ENCODE peak calls at places on chromosome 3, in eight cellular contexts. P is stomach, B is ureter, E is NCI-H1092, J is adipocyte, S is AG20443, L is NCI-H187, D is memory B cell. X is an unnamed sample.
A peak's percentile ranks its signal among the peaks of the same experiment; 100 is the strongest.

GRCh38 chr3:12803371-12803770 is 6.9 kb downstream of the CAND2 start:
- DNase-seq in J (no peak), S (no peak), E (no peak), B (no peak), P (no peak), D (no peak), L (no peak), X (no peak)

GRCh38 chr3:17234382-17234781 is 349.6 kb downstream of the PLCL2 start:
- DNase-seq in J (no peak), B (no peak), P (no peak), S (no peak), E (no peak), D (no peak), L (no peak), X (no peak)

GRCh38 chr3:71873093-71873611 is 88.2 kb upstream of the PROK2 start:
- DNase-seq in B (no peak), L (no peak), D (no peak), E (no peak), J (no peak), S (no peak), P (no peak), X (no peak)

GRCh38 chr3:190175490-190175889 is 54.8 kb upstream of the P3H2 start:
- DNase-seq in E (no peak), B (no peak), J (no peak), P (no peak), L (no peak), D (no peak), S (peak; percentile 32), X (no peak)

GRCh38 chr3:187753516-187753915 is 8.2 kb upstream of the BCL6 start:
- DNase-seq in S (no peak), D (no peak), P (no peak), B (no peak), L (no peak), E (no peak), J (no peak), X (no peak)

GRCh38 chr3:112231727-112232126 is 62.3 kb downstream of the SLC9C1 start:
- DNase-seq in P (no peak), L (no peak), E (no peak), J (no peak), D (no peak), S (no peak), B (no peak), X (no peak)

GRCh38 chr3:162738778-162739177 is 1242.2 kb downstream of the OTOL1 start:
- DNase-seq in D (no peak), P (no peak), E (no peak), S (no peak), L (no peak), B (no peak), J (peak; percentile 22), X (no peak)

GRCh38 chr3:38634133-38634532 is 15.4 kb downstream of the SCN5A start:
- DNase-seq in S (peak; percentile 55), B (no peak), D (no peak), L (no peak), E (no peak), J (no peak), P (no peak), X (no peak)

GRCh38 chr3:140628606-140629005 is 49.3 kb upstream of the TRIM42 start:
- DNase-seq in P (no peak), D (no peak), E (no peak), L (no peak), B (no peak), J (no peak), S (no peak), X (no peak)

GRCh38 chr3:83843716-83844115 is 1115.1 kb upstream of the CADM2 start:
- DNase-seq in P (no peak), S (no peak), J (no peak), E (no peak), D (no peak), B (no peak), L (no peak), X (no peak)

GRCh38 chr3:14146381-14147062 is 21.7 kb downstream of the TMEM43 start:
- DNase-seq in S (no peak), E (no peak), J (no peak), B (no peak), D (no peak), P (no peak), L (no peak), X (no peak)

GRCh38 chr3:52769786-52770445 is 824 bp downstream of the NEK4 start:
- DNase-seq in D (no peak), E (no peak), B (no peak), S (peak; percentile 13), P (no peak), J (peak; percentile 29), L (no peak), X (no peak)

GRCh38 chr3:114319453-114319852 is 25.6 kb downstream of the TIGIT start:
- DNase-seq in L (no peak), P (no peak), B (no peak), D (no peak), J (peak; percentile 35), S (peak; percentile 29), E (no peak), X (peak; percentile 93)

GRCh38 chr3:185477316-185477715 is 21.5 kb downstream of the TMEM41A start:
- DNase-seq in E (no peak), D (no peak), S (no peak), B (no peak), J (no peak), L (no peak), P (no peak), X (no peak)

GRCh38 chr3:53804697-53805462 is 41.3 kb downstream of the CHDH start:
- DNase-seq in P (no peak), B (no peak), S (peak; percentile 92), E (no peak), J (peak; percentile 81), D (no peak), L (no peak), X (no peak)

GRCh38 chr3:43434431-43434830 is 148.1 kb downstream of the SNRK start:
- DNase-seq in D (no peak), P (no peak), S (no peak), J (no peak), B (no peak), E (no peak), L (no peak), X (no peak)

GRCh38 chr3:88113311-88114162 is 36.2 kb upstream of the C3orf38 start:
- DNase-seq in E (peak; percentile 41), J (peak; percentile 89), S (peak; percentile 64), B (peak; percentile 58), L (peak; percentile 29), D (peak; percentile 38), P (peak; percentile 58), X (peak; percentile 22)

GRCh38 chr3:11514191-11514770 is 129.4 kb downstream of the VGLL4 start:
- DNase-seq in P (peak; percentile 48), J (peak; percentile 78), S (peak; percentile 83), D (no peak), L (no peak), B (peak; percentile 62), E (no peak), X (peak; percentile 58)

GRCh38 chr3:171548918-171549317 is 88.7 kb upstream of the TNIK start:
- DNase-seq in D (no peak), S (no peak), B (no peak), P (no peak), E (no peak), L (no peak), J (peak; percentile 13), X (no peak)

GRCh38 chr3:129315386-129315991 is 36.8 kb downstream of the HMCES start:
- DNase-seq in P (peak; percentile 44), B (no peak), L (no peak), D (peak; percentile 52), J (peak; percentile 58), E (no peak), S (peak; percentile 42), X (no peak)

GRCh38 chr3:43629254-43629653 is 7.4 kb upstream of the ANO10 start:
- DNase-seq in S (no peak), L (no peak), E (no peak), D (no peak), B (no peak), P (no peak), J (no peak), X (no peak)

GRCh38 chr3:49901351-49902339 is 2.0 kb downstream of the MST1R start:
- DNase-seq in S (no peak), D (no peak), E (no peak), J (peak; percentile 9), L (no peak), P (no peak), B (no peak), X (no peak)

GRCh38 chr3:2921903-2922302 is 188.3 kb downstream of the IL5RA start:
- DNase-seq in D (no peak), L (no peak), P (no peak), B (no peak), J (no peak), S (no peak), E (no peak), X (peak; percentile 1)

GRCh38 chr3:70771426-70772147 is 459.1 kb upstream of the MDFIC2 start:
- DNase-seq in L (no peak), B (no peak), P (no peak), S (no peak), E (no peak), D (no peak), J (peak; percentile 5), X (no peak)